ENCODE peak calls at places on chromosomes 13 and 19, in seven cellular contexts. L, Y, E, N, B, S and F are unnamed samples.

GRCh38 chr13:63731896-63732295 is 2316.2 kb upstream of the PCDH20 start:
- DNase-seq in L (no peak), E (no peak), B (no peak), S (no peak), Y (no peak), N (no peak), F (peak; percentile 51)

GRCh38 chr13:113648218-113648615 is 9.8 kb downstream of the ATP4B start:
- DNase-seq in E (no peak), L (no peak), S (no peak), Y (no peak), N (no peak), B (no peak), F (no peak)

GRCh38 chr19:40613669-40614594 is 12.8 kb downstream of the LTBP4 start:
- DNase-seq in B (no peak), L (peak; percentile 85), E (no peak), N (peak; percentile 69), S (peak; percentile 93), Y (peak; percentile 54), F (no peak)

GRCh38 chr19:1862424-1863307 is 713 bp downstream of the KLF16 start:
- DNase-seq in L (no peak), Y (no peak), B (peak; percentile 27), S (peak; percentile 61), N (peak; percentile 51), E (no peak), F (no peak)

GRCh38 chr13:49395416-49396277 is 48.2 kb downstream of the CAB39L start:
- DNase-seq in B (no peak), N (peak; percentile 40), L (peak; percentile 37), S (no peak), E (no peak), Y (peak; percentile 36), F (no peak)

GRCh38 chr13:107271226-107271625 is 703.3 kb upstream of the ARGLU1 start:
- DNase-seq in N (no peak), Y (peak; percentile 10), B (peak; percentile 29), L (no peak), S (no peak), E (no peak), F (peak; percentile 7)

GRCh38 chr19:5425260-5425659 is 30.0 kb upstream of the ZNRF4 start:
- DNase-seq in Y (no peak), L (no peak), N (no peak), S (no peak), B (no peak), E (no peak), F (no peak)

GRCh38 chr13:20728579-20729300 is 25.2 kb downstream of the IL17D start:
- DNase-seq in Y (no peak), E (no peak), S (no peak), N (no peak), L (peak; percentile 41), B (peak; percentile 19), F (no peak)

GRCh38 chr13:110197041-110197440 is 109.9 kb downstream of the COL4A1 start:
- DNase-seq in B (no peak), Y (no peak), L (no peak), S (no peak), E (no peak), N (no peak), F (no peak)

GRCh38 chr13:111853146-111853545 is 213.8 kb upstream of the SOX1 start:
- DNase-seq in S (no peak), B (no peak), L (no peak), Y (no peak), N (no peak), E (no peak), F (no peak)

GRCh38 chr13:109700176-109700575 is 86.2 kb downstream of the IRS2 start:
- DNase-seq in L (peak; percentile 48), S (no peak), N (peak; percentile 49), E (peak; percentile 15), Y (peak; percentile 67), B (peak; percentile 30), F (peak; percentile 69)

GRCh38 chr13:23159587-23160240 is 21.1 kb upstream of the SGCG start:
- DNase-seq in Y (no peak), B (no peak), E (no peak), S (no peak), N (no peak), L (no peak), F (no peak)

GRCh38 chr19:2050991-2051770 is at the start of gene MKNK2:
- DNase-seq in S (peak; percentile 95), B (peak; percentile 82), E (peak; percentile 59), N (peak; percentile 93), Y (peak; percentile 87), L (peak; percentile 94), F (no peak)

GRCh38 chr13:94712287-94712811 is at the start of gene SOX21:
- DNase-seq in N (no peak), S (no peak), B (peak; percentile 71), L (no peak), Y (no peak), E (no peak), F (no peak)

GRCh38 chr13:72144625-72145024 is 277.6 kb upstream of the DACH1 start:
- DNase-seq in B (peak; percentile 12), E (no peak), Y (peak; percentile 9), S (no peak), N (no peak), L (no peak), F (no peak)

GRCh38 chr19:13613447-13613846 is 107.2 kb upstream of the CACNA1A start:
- DNase-seq in L (no peak), Y (no peak), B (no peak), N (no peak), E (no peak), S (no peak), F (no peak)

GRCh38 chr13:20997301-20998061 is 63.9 kb downstream of the LATS2 start:
- DNase-seq in B (peak; percentile 7), L (no peak), N (no peak), S (no peak), Y (peak; percentile 96), E (peak; percentile 89), F (peak; percentile 43)

GRCh38 chr13:50732712-50733111 is 110.8 kb downstream of the DLEU7 start:
- DNase-seq in S (no peak), L (no peak), Y (peak; percentile 79), N (no peak), B (no peak), E (peak; percentile 34), F (no peak)

GRCh38 chr19:5805465-5806132 is 732 bp downstream of the NRTN start:
- DNase-seq in B (peak; percentile 82), Y (peak; percentile 41), L (peak; percentile 22), E (no peak), S (peak; percentile 73), N (no peak), F (no peak)

GRCh38 chr19:58229255-58229639 is 533 bp downstream of the ZNF544 start:
- DNase-seq in Y (peak; percentile 37), B (peak; percentile 50), N (no peak), E (no peak), L (no peak), S (peak; percentile 45), F (no peak)

GRCh38 chr13:69997061-69997460 is 110.6 kb upstream of the ATXN8OS start:
- DNase-seq in E (no peak), L (no peak), Y (no peak), B (no peak), N (no peak), S (no peak), F (no peak)

GRCh38 chr13:65095118-65095517 is 2135.0 kb downstream of the PCDH9 start:
- DNase-seq in N (no peak), B (no peak), Y (no peak), E (no peak), S (no peak), L (no peak), F (no peak)

GRCh38 chr19:48169585-48169973 is 565 bp downstream of the LIG1 start:
- DNase-seq in S (peak; percentile 91), B (peak; percentile 66), L (peak; percentile 55), N (peak; percentile 68), E (peak; percentile 20), Y (peak; percentile 77), F (no peak)

GRCh38 chr19:48168689-48169088 is 1.5 kb downstream of the LIG1 start:
- DNase-seq in L (no peak), Y (no peak), E (no peak), N (no peak), B (no peak), S (no peak), F (no peak)

GRCh38 chr19:48171584-48172170 is 1.2 kb downstream of the ZSWIM9 start:
- DNase-seq in E (no peak), S (no peak), B (no peak), Y (no peak), N (no peak), L (no peak), F (no peak)

GRCh38 chr19:48170817-48171347 is 402 bp downstream of the ZSWIM9 start:
- DNase-seq in L (no peak), S (no peak), B (no peak), N (no peak), E (no peak), Y (no peak), F (no peak)

GRCh38 chr19:48169974-48170803 is at the start of the genes LIG1 and ZSWIM9:
- DNase-seq in S (peak; percentile 92), B (peak; percentile 88), E (peak; percentile 89), L (peak; percentile 82), N (peak; percentile 92), Y (peak; percentile 95), F (peak; percentile 72)
- TF ChIP-seq CTCF in S (no peak), B (no peak), E (peak; percentile 1), L (no peak), N (no peak), Y (no peak), F (no peak)

DNA sequence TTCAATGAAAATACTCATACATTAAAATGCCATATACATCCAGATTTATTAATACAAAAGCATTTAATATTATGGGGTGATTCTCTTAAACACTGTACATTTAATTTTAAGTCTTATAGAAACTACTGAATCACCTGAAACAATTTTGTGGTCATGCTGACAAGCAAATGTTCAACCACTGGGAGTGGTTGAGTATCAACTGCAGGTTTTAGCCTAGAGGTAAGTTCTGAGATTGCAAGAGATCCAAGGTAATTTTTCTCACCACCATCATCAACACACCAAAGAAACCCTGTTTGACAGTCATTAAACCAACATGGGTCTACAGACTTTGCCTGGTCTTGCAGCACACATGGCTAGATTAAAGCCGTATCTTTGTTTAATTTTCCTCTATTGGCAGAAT is 196.3 kb downstream of the LHFPL6 start:
- DNase-seq in S (no peak), E (no peak), N (no peak), L (no peak), B (peak; percentile 40), Y (no peak), F (no peak)
- TF ChIP-seq CTCF in S (no peak), E (no peak), N (no peak), L (no peak), B (peak; percentile 39), Y (no peak), F (no peak)

GRCh38 chr13:89550842-89551422 is 1796.6 kb upstream of the MIR17HG start:
- DNase-seq in Y (peak; percentile 23), E (no peak), L (no peak), S (no peak), B (peak; percentile 37), N (no peak), F (peak; percentile 63)
- TF ChIP-seq CTCF in Y (no peak), E (no peak), L (no peak), S (no peak), B (no peak), N (no peak), F (no peak)

DNA sequence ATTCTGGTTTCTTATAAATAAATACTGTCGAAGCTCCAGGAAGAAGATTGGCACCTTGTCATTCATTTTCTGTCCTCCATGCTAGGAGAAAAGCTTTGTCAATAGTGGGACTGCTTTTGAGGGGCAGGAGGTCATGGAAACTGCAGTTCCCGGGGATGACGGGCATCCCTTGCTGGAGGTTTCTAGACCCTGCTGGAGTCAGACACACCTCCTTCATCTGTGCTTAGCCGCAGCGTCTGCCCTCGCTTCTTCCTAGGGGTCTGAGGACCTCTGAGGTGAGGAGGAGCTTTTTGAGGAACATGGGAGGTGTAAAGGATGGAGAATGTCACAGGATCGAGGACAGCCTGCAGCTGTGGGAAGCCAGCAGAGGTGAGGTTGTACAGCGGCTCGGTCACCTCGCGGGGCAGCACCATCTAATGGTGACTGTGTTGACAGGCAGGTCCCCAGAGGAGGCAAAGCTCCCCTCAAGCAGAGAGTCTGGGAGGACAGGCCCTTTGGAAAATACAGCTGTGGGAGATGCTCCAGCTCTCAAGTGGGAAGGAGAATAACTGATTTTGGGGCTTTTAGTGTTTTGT is 172.7 kb upstream of the RNF113B start:
- DNase-seq in S (peak; percentile 6), B (no peak), E (no peak), L (no peak), Y (no peak), N (no peak), F (no peak)
- TF ChIP-seq CTCF in S (no peak), B (peak; percentile 32), E (no peak), L (no peak), Y (no peak), N (peak; percentile 9), F (peak; percentile 12)